ENCODE peak calls at places on chromosomes 5 and 9, in nine cellular contexts. B, F, I, T, K, X, N, H and J are unnamed samples.

GRCh38 chr9:134216449-134216951 is 52.1 kb upstream of the RNU6ATAC start:
- DNase-seq in N (no peak), K (no peak), H (no peak), X (no peak), T (no peak), F (no peak), B (no peak), I (no peak), J (no peak)

GRCh38 chr5:78699565-78700143 is 51.1 kb upstream of the LHFPL2 start:
- DNase-seq in K (peak), I (peak), F (no peak), B (no peak), X (peak), N (peak), H (no peak), T (peak), J (peak)

GRCh38 chr5:135457424-135458071 is 5.4 kb upstream of the TIFAB start:
- DNase-seq in T (peak), N (peak), K (peak), H (peak), X (peak), F (peak), I (peak), B (peak), J (peak)

GRCh38 chr5:150434502-150434901 is 15.0 kb downstream of the RPS14 start:
- DNase-seq in X (peak), B (no peak), F (no peak), K (peak), N (peak), T (peak), H (no peak), I (no peak), J (peak)

GRCh38 chr5:32197032-32197431 is 22.9 kb upstream of the GOLPH3 start:
- DNase-seq in I (no peak), H (no peak), K (no peak), B (no peak), N (no peak), X (no peak), T (no peak), F (no peak), J (no peak)

GRCh38 chr5:3230254-3230653 is 365.4 kb upstream of the IRX1 start:
- DNase-seq in H (no peak), B (no peak), F (no peak), K (no peak), I (no peak), T (no peak), N (no peak), X (no peak), J (no peak)

GRCh38 chr5:154701181-154701580 is 54.0 kb upstream of the LARP1 start:
- DNase-seq in T (no peak), N (no peak), X (no peak), B (peak), I (no peak), F (no peak), H (no peak), K (no peak), J (no peak)

GRCh38 chr5:93676707-93677106 is 64.7 kb downstream of the POU5F2 start:
- DNase-seq in B (peak), T (no peak), F (no peak), X (no peak), H (no peak), N (no peak), K (no peak), I (no peak), J (no peak)

GRCh38 chr5:67257063-67257462 is 60.5 kb upstream of the CD180 start:
- DNase-seq in H (no peak), K (no peak), N (no peak), F (no peak), B (no peak), T (no peak), X (no peak), I (no peak), J (no peak)

GRCh38 chr5:111942661-111943401 is 185.8 kb upstream of the NREP start:
- DNase-seq in B (no peak), N (peak), T (no peak), F (no peak), H (no peak), X (peak), I (no peak), K (peak), J (peak)

GRCh38 chr5:91885291-91886265 is 502.5 kb upstream of the ARRDC3 start:
- DNase-seq in N (no peak), F (no peak), I (peak), B (peak), T (no peak), K (peak), X (peak), H (no peak), J (no peak)

GRCh38 chr5:74312746-74313145 is 327.8 kb downstream of the ENC1 start:
- DNase-seq in I (no peak), X (no peak), B (no peak), T (no peak), N (peak), K (no peak), H (no peak), F (no peak), J (no peak)

GRCh38 chr9:125633116-125633743 is 73.8 kb downstream of the MAPKAP1 start:
- DNase-seq in N (no peak), X (peak), T (no peak), I (peak), K (peak), B (no peak), F (no peak), H (no peak), J (no peak)

GRCh38 chr5:5021436-5021835 is 118.7 kb upstream of the ADAMTS16 start:
- DNase-seq in F (no peak), K (no peak), T (no peak), X (peak), B (no peak), I (no peak), N (no peak), H (no peak), J (no peak)

GRCh38 chr5:156182174-156182967 is 144.6 kb upstream of the SGCD start:
- DNase-seq in N (peak), F (no peak), T (no peak), I (no peak), K (no peak), B (no peak), X (no peak), H (no peak), J (no peak)